ENCODE peak calls at places on chromosomes 2 and 18, in ten cellular contexts. L, U, M, P, N, E, K, T, Q and Y are unnamed samples.
A peak's percentile ranks its signal among the peaks of the same experiment; 100 is the strongest.

GRCh38 chr2:12064153-12064552 is 317.7 kb downstream of the LPIN1 start:
- DNase-seq in L (no peak), U (no peak), M (no peak), P (no peak), N (no peak), E (no peak), K (no peak), T (no peak), Q (no peak), Y (no peak)

GRCh38 chr2:53670351-53670750 is 97.3 kb upstream of the CHAC2 start:
- DNase-seq in L (no peak), U (no peak), M (no peak), P (no peak), N (no peak), E (no peak), K (peak; percentile 71), T (no peak), Q (no peak), Y (no peak)

GRCh38 chr2:166104084-166104483 is 23.7 kb downstream of the SCN1A start:
- DNase-seq in L (no peak), U (no peak), M (no peak), P (no peak), N (no peak), E (no peak), K (no peak), T (no peak), Q (no peak), Y (no peak)

GRCh38 chr2:7598402-7598801 is 681.2 kb downstream of the RNF144A start:
- DNase-seq in L (no peak), U (no peak), M (no peak), P (no peak), N (no peak), E (no peak), K (no peak), T (no peak), Q (no peak), Y (no peak)

GRCh38 chr18:31321719-31322118 is 3.8 kb downstream of the DSG1 start:
- DNase-seq in L (no peak), U (no peak), M (no peak), P (peak; percentile 20), N (no peak), E (no peak), K (no peak), T (no peak), Q (no peak), Y (no peak)

GRCh38 chr2:200308421-200309295 is 2.2 kb downstream of the SPATS2L start:
- DNase-seq in L (no peak), U (no peak), M (no peak), P (peak; percentile 40), N (no peak), E (no peak), K (peak; percentile 76), T (no peak), Q (no peak), Y (no peak)

GRCh38 chr18:43596106-43596712 is 318.9 kb upstream of the SYT4 start:
- DNase-seq in L (no peak), U (no peak), M (peak; percentile 2), P (peak; percentile 42), N (no peak), E (no peak), K (peak; percentile 54), T (no peak), Q (peak; percentile 48), Y (no peak)

GRCh38 chr2:176669398-176670174 is 400.3 kb downstream of the MTX2 start:
- DNase-seq in L (no peak), U (no peak), M (no peak), P (no peak), N (no peak), E (no peak), K (no peak), T (no peak), Q (no peak), Y (no peak)

GRCh38 chr2:28341208-28341891 is 51.3 kb upstream of the FOSL2 start:
- DNase-seq in L (no peak), U (no peak), M (no peak), P (no peak), N (peak; percentile 51), E (no peak), K (no peak), T (no peak), Q (no peak), Y (no peak)

GRCh38 chr2:25276569-25277465 is 64.9 kb downstream of the DNMT3A start:
- DNase-seq in L (peak; percentile 40), U (peak; percentile 73), M (no peak), P (no peak), N (no peak), E (peak; percentile 72), K (no peak), T (peak; percentile 65), Q (peak; percentile 34), Y (peak; percentile 66)

GRCh38 chr18:44458777-44459176 is 221.9 kb upstream of the SETBP1 start:
- DNase-seq in L (no peak), U (no peak), M (peak; percentile 18), P (peak; percentile 50), N (peak; percentile 82), E (no peak), K (peak; percentile 66), T (no peak), Q (peak; percentile 93), Y (no peak)

GRCh38 chr18:51879329-51879728 is 460.7 kb upstream of the DCC start:
- DNase-seq in L (no peak), U (no peak), M (no peak), P (no peak), N (no peak), E (no peak), K (no peak), T (no peak), Q (no peak), Y (no peak)

DNA sequence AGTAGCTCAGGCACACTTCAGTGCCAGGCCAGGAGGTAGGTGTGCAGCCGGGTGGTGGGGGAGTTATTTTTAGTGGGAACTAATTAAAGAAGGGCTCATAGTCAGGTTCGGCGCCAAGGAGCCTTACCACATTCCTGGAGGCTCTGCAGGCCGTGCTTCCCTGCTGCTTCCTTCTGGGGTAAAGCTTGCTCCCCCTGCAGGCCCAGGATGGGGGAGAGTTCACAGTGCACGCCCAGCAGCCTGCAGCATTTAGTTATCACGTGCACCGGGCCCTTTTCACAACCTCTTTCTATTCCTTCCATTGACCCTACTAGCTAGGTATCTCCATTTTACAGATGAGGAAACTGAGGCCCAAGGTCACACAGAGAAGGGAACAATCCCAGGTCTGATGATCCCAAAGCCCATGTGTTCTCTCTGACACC is 2.5 kb downstream of the KCNF1 start:
- DNase-seq in L (peak; percentile 46), U (no peak), M (no peak), P (peak; percentile 31), N (no peak), E (no peak), K (no peak), T (no peak), Q (no peak), Y (no peak)
- TF ChIP-seq CTCF in L (no peak), U (no peak), M (no peak), P (no peak), N (peak; percentile 18), E (peak; percentile 10), K (peak; percentile 24), T (no peak), Q (peak; percentile 28), Y (peak; percentile 35)

DNA sequence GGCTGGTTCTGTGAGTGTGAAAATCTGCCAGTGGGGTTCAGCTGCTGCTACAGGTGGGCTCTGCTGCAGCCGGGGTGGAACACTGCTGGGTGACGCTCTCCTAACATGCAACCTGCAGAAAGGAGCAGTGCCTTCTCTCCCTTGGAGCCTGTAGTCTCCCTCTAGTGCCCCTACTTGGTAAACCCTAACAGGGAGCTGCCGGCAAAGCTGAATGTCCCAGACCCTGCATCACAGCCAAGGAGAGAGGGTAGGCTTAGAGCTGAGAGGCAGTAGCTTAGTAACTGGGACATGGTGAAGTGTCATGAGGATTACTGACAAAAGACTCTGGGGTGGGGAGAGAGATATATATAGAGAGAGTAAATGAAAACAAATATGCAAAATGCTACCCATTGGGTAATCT is 9.8 kb downstream of the NCAPH start:
- DNase-seq in L (no peak), U (no peak), M (no peak), P (no peak), N (no peak), E (no peak), K (no peak), T (no peak), Q (peak; percentile 24), Y (no peak)
- TF ChIP-seq CTCF in L (no peak), U (no peak), M (no peak), P (no peak), N (peak; percentile 25), E (peak; percentile 12), K (peak; percentile 12), T (no peak), Q (peak; percentile 18), Y (no peak)

GRCh38 chr18:61535401-61535800 is 202.2 kb downstream of the CDH20 start:
- DNase-seq in L (no peak), U (no peak), M (no peak), P (no peak), N (no peak), E (no peak), K (no peak), T (no peak), Q (peak; percentile 57), Y (no peak)

GRCh38 chr18:61528961-61529360 is 195.7 kb downstream of the CDH20 start:
- DNase-seq in L (no peak), U (no peak), M (no peak), P (no peak), N (no peak), E (no peak), K (no peak), T (no peak), Q (no peak), Y (no peak)

GRCh38 chr18:61530681-61531080 is 197.5 kb downstream of the CDH20 start:
- DNase-seq in L (no peak), U (no peak), M (no peak), P (no peak), N (no peak), E (no peak), K (no peak), T (no peak), Q (no peak), Y (no peak)

GRCh38 chr18:61531182-61531581 is 198.0 kb downstream of the CDH20 start:
- DNase-seq in L (no peak), U (no peak), M (no peak), P (no peak), N (no peak), E (no peak), K (peak; percentile 18), T (peak; percentile 11), Q (no peak), Y (no peak)

DNA sequence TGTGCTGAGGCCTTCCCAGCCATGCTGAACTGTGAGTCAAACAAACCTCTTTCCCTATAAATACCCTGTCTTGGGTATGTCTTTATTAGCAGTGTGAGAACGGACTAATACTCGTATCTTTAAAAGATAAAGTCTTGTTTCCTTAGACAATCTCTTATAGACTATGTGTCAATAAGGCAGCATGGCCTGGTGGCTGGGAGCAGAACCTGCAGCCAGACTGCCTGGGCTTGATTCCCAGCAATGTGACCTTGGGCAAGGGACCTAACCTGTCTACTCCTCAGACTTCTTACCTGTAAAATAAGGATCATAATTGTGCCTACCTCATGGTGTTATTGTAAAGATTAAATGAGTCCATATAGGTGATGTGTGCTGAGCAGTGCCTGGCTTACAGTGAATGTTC is 198.7 kb downstream of the CDH20 start:
- DNase-seq in L (no peak), U (no peak), M (no peak), P (no peak), N (no peak), E (no peak), K (no peak), T (peak; percentile 71), Q (no peak), Y (no peak)
- TF ChIP-seq CTCF in L (no peak), U (no peak), M (no peak), P (no peak), N (no peak), E (no peak), K (no peak), T (peak; percentile 24), Q (no peak), Y (no peak)

GRCh38 chr18:26771524-26771923 is 94.0 kb downstream of the AQP4 start:
- DNase-seq in L (no peak), U (no peak), M (no peak), P (peak; percentile 46), N (no peak), E (no peak), K (no peak), T (peak; percentile 41), Q (peak; percentile 36), Y (no peak)
- TF ChIP-seq CTCF in L (no peak), U (peak; percentile 29), M (no peak), P (peak; percentile 30), N (peak; percentile 6), E (peak; percentile 36), K (no peak), T (peak; percentile 58), Q (peak; percentile 53), Y (peak; percentile 62)